ENCODE peak calls at places on chromosome 19, in ten cellular contexts. One of them, this sample, is unnamed.

GRCh38 chr19:1256646-1257474 is 8.5 kb downstream of the MIDN start:
- DNase-seq in left ventricle myocardium inferior: no peak
- DNase-seq in tibial artery: no peak
- DNase-seq in stomach: no peak
- DNase-seq in psoas muscle: no peak
- DNase-seq in breast epithelium: no peak
- DNase-seq in heart left ventricle: no peak
- DNase-seq in aorta: no peak
- DNase-seq in colonic mucosa: no peak
- DNase-seq in cardiac muscle cell: no peak
- DNase-seq in this sample: no peak

GRCh38 chr19:49071860-49072547 is 495 bp downstream of the KCNA7 start:
- DNase-seq in left ventricle myocardium inferior: no peak
- DNase-seq in tibial artery: no peak
- DNase-seq in stomach: no peak
- DNase-seq in psoas muscle: peak; percentile 37
- DNase-seq in breast epithelium: no peak
- DNase-seq in heart left ventricle: no peak
- DNase-seq in aorta: no peak
- DNase-seq in colonic mucosa: no peak
- DNase-seq in cardiac muscle cell: no peak
- DNase-seq in this sample: no peak

GRCh38 chr19:41324921-41325639 is 15.1 kb downstream of the CCDC97 start:
- DNase-seq in left ventricle myocardium inferior: peak; percentile 77
- DNase-seq in tibial artery: peak; percentile 60
- DNase-seq in stomach: no peak
- DNase-seq in psoas muscle: peak; percentile 74
- DNase-seq in breast epithelium: no peak
- DNase-seq in heart left ventricle: peak; percentile 88
- DNase-seq in aorta: peak; percentile 88
- DNase-seq in colonic mucosa: peak; percentile 50
- DNase-seq in cardiac muscle cell: peak; percentile 85
- DNase-seq in this sample: no peak

GRCh38 chr19:32363175-32363574 is 17.8 kb downstream of the ZNF507 start:
- DNase-seq in left ventricle myocardium inferior: no peak
- DNase-seq in tibial artery: no peak
- DNase-seq in stomach: no peak
- DNase-seq in psoas muscle: no peak
- DNase-seq in breast epithelium: no peak
- DNase-seq in heart left ventricle: no peak
- DNase-seq in aorta: no peak
- DNase-seq in colonic mucosa: no peak
- DNase-seq in cardiac muscle cell: peak; percentile 75
- DNase-seq in this sample: no peak

GRCh38 chr19:49830766-49831165 is 12.7 kb downstream of the MED25 start:
- DNase-seq in left ventricle myocardium inferior: no peak
- DNase-seq in tibial artery: no peak
- DNase-seq in stomach: no peak
- DNase-seq in psoas muscle: no peak
- DNase-seq in breast epithelium: no peak
- DNase-seq in heart left ventricle: no peak
- DNase-seq in aorta: no peak
- DNase-seq in colonic mucosa: no peak
- DNase-seq in cardiac muscle cell: no peak
- DNase-seq in this sample: no peak

GRCh38 chr19:8221161-8221560 is 12.0 kb downstream of the CERS4 start:
- DNase-seq in left ventricle myocardium inferior: no peak
- DNase-seq in tibial artery: no peak
- DNase-seq in stomach: peak; percentile 60
- DNase-seq in psoas muscle: no peak
- DNase-seq in breast epithelium: peak; percentile 96
- DNase-seq in heart left ventricle: no peak
- DNase-seq in aorta: no peak
- DNase-seq in colonic mucosa: no peak
- DNase-seq in cardiac muscle cell: no peak
- DNase-seq in this sample: no peak

GRCh38 chr19:40799558-40800338 is 757 bp downstream of the EGLN2 start:
- DNase-seq in left ventricle myocardium inferior: peak; percentile 70
- DNase-seq in tibial artery: no peak
- DNase-seq in stomach: peak; percentile 42
- DNase-seq in psoas muscle: peak; percentile 60
- DNase-seq in breast epithelium: no peak
- DNase-seq in heart left ventricle: peak; percentile 87
- DNase-seq in aorta: no peak
- DNase-seq in colonic mucosa: peak; percentile 58
- DNase-seq in cardiac muscle cell: peak; percentile 46
- DNase-seq in this sample: no peak

GRCh38 chr19:2607712-2608601 is 94.5 kb downstream of the GNG7 start:
- DNase-seq in left ventricle myocardium inferior: no peak
- DNase-seq in tibial artery: peak; percentile 11
- DNase-seq in stomach: no peak
- DNase-seq in psoas muscle: no peak
- DNase-seq in breast epithelium: no peak
- DNase-seq in heart left ventricle: no peak
- DNase-seq in aorta: no peak
- DNase-seq in colonic mucosa: no peak
- DNase-seq in cardiac muscle cell: no peak
- DNase-seq in this sample: peak; percentile 47

GRCh38 chr19:51546650-51547396 is 15.4 kb upstream of the SIGLEC6 start:
- DNase-seq in left ventricle myocardium inferior: no peak
- DNase-seq in tibial artery: no peak
- DNase-seq in stomach: no peak
- DNase-seq in psoas muscle: no peak
- DNase-seq in breast epithelium: no peak
- DNase-seq in heart left ventricle: no peak
- DNase-seq in aorta: no peak
- DNase-seq in colonic mucosa: no peak
- DNase-seq in cardiac muscle cell: peak; percentile 68
- DNase-seq in this sample: no peak

GRCh38 chr19:918481-919156 is 1.5 kb downstream of the KISS1R start:
- DNase-seq in left ventricle myocardium inferior: no peak
- DNase-seq in tibial artery: no peak
- DNase-seq in stomach: no peak
- DNase-seq in psoas muscle: no peak
- DNase-seq in breast epithelium: no peak
- DNase-seq in heart left ventricle: no peak
- DNase-seq in aorta: no peak
- DNase-seq in colonic mucosa: no peak
- DNase-seq in cardiac muscle cell: no peak
- DNase-seq in this sample: no peak

GRCh38 chr19:48443262-48443661 is 2.5 kb upstream of the GRWD1 start:
- DNase-seq in left ventricle myocardium inferior: no peak
- DNase-seq in tibial artery: no peak
- DNase-seq in stomach: peak; percentile 43
- DNase-seq in psoas muscle: no peak
- DNase-seq in breast epithelium: no peak
- DNase-seq in heart left ventricle: no peak
- DNase-seq in aorta: no peak
- DNase-seq in colonic mucosa: no peak
- DNase-seq in cardiac muscle cell: no peak
- DNase-seq in this sample: no peak

GRCh38 chr19:38321646-38322323 is 2.1 kb downstream of the KCNK6 start:
- DNase-seq in left ventricle myocardium inferior: peak; percentile 80
- DNase-seq in tibial artery: no peak
- DNase-seq in stomach: no peak
- DNase-seq in psoas muscle: no peak
- DNase-seq in breast epithelium: no peak
- DNase-seq in heart left ventricle: peak; percentile 78
- DNase-seq in aorta: peak; percentile 72
- DNase-seq in colonic mucosa: no peak
- DNase-seq in cardiac muscle cell: peak; percentile 96
- DNase-seq in this sample: no peak

GRCh38 chr19:3977242-3978143 is 6.6 kb upstream of the DAPK3 start:
- DNase-seq in left ventricle myocardium inferior: no peak
- DNase-seq in tibial artery: no peak
- DNase-seq in stomach: no peak
- DNase-seq in psoas muscle: peak; percentile 25
- DNase-seq in breast epithelium: no peak
- DNase-seq in heart left ventricle: peak; percentile 22
- DNase-seq in aorta: no peak
- DNase-seq in colonic mucosa: no peak
- DNase-seq in cardiac muscle cell: no peak
- DNase-seq in this sample: no peak

GRCh38 chr19:28737021-28737525 is 475.9 kb downstream of the UQCRFS1 start:
- DNase-seq in left ventricle myocardium inferior: no peak
- DNase-seq in tibial artery: no peak
- DNase-seq in stomach: no peak
- DNase-seq in psoas muscle: no peak
- DNase-seq in breast epithelium: no peak
- DNase-seq in heart left ventricle: no peak
- DNase-seq in aorta: no peak
- DNase-seq in colonic mucosa: no peak
- DNase-seq in cardiac muscle cell: peak; percentile 71
- DNase-seq in this sample: no peak

GRCh38 chr19:36821758-36822157 is 16.4 kb downstream of the ZNF790 start:
- DNase-seq in left ventricle myocardium inferior: no peak
- DNase-seq in tibial artery: no peak
- DNase-seq in stomach: no peak
- DNase-seq in psoas muscle: no peak
- DNase-seq in breast epithelium: no peak
- DNase-seq in heart left ventricle: no peak
- DNase-seq in aorta: no peak
- DNase-seq in colonic mucosa: no peak
- DNase-seq in cardiac muscle cell: no peak
- DNase-seq in this sample: no peak

DNA sequence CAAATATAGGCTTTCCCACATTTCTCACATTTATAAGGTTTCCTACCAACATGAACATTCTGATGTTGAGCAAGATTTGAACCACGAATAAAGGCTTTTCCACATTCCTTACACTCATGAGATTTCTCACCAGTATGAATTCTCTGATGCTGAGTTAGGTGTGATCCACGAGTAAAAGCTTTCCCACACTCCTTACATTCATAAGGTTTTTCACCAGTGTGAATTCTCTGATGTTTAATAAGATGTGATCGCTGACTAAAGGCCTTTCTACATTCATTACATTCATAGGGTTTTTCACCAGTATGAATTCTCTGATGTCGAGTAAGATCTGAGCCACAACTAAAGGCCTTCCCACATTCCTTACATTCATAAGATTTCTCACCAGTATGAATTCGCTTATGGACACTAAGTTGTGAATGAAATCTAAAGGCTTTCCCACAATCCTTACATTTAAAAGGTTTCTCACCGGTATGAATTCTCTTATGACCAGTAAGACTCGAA is 19.0 kb downstream of the ZNF790 start:
- DNase-seq in left ventricle myocardium inferior: no peak
- DNase-seq in tibial artery: no peak
- DNase-seq in stomach: no peak
- DNase-seq in psoas muscle: no peak
- DNase-seq in breast epithelium: no peak
- DNase-seq in heart left ventricle: no peak
- DNase-seq in aorta: no peak
- DNase-seq in colonic mucosa: no peak
- DNase-seq in cardiac muscle cell: no peak
- DNase-seq in this sample: no peak
- H3K9me3 ChIP-seq in left ventricle myocardium inferior: peaks cover 100% of the 10 kb centered on the region
- H3K9me3 ChIP-seq in tibial artery: peaks cover 45% of the 10 kb centered on the region
- H3K9me3 ChIP-seq in stomach: peaks cover 100% of the 10 kb centered on the region
- H3K9me3 ChIP-seq in psoas muscle: peaks cover 98% of the 10 kb centered on the region
- H3K9me3 ChIP-seq in breast epithelium: peaks cover 99% of the 10 kb centered on the region
- H3K9me3 ChIP-seq in heart left ventricle: peaks cover 100% of the 10 kb centered on the region
- H3K9me3 ChIP-seq in aorta: peaks cover 31% of the 10 kb centered on the region
- H3K9me3 ChIP-seq in colonic mucosa: peaks cover 23% of the 10 kb centered on the region
- H3K9me3 ChIP-seq in cardiac muscle cell: peaks cover 13% of the 10 kb centered on the region
- H3K9me3 ChIP-seq in this sample: peaks cover 50% of the 10 kb centered on the region

DNA sequence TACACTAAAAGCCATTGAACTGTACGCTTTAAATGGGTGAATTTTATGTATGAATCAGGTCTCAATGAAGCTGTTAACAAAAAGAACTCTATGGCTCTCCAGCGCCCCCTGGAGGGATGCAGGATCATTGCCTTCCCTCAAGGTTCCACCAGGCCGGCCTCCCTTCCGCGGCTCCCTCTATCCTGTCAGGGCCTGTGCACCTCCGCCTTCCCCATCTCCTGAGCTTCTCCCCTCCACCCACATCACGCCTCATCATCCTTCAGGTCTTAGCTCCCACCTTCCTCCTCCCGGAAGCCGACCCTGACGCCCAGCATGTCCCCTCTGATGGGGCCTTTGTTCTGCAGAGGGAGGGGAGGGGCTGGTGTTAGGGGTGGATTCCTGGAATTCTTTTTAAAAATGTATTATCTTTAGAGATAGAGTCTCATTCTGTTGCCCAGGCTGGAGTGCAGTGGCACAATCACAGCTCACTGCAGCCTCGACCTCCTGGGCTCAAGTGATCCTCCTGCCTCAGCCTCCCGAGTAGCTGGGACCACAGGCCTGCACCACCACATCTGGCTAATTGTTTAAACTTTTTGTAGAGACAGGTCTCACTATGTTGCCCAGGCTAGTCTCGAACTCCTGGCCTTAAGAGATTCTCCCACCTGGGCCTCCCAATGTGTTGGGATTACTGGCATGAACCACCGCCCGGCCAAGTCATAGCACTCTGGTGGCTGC is 27.7 kb downstream of the MEIS3 start:
- DNase-seq in left ventricle myocardium inferior: peak; percentile 71
- DNase-seq in tibial artery: peak; percentile 66
- DNase-seq in stomach: peak; percentile 82
- DNase-seq in psoas muscle: peak; percentile 73
- DNase-seq in breast epithelium: peak; percentile 79
- DNase-seq in heart left ventricle: peak; percentile 73
- DNase-seq in aorta: peak; percentile 87
- DNase-seq in colonic mucosa: peak; percentile 76
- DNase-seq in cardiac muscle cell: peak; percentile 79
- DNase-seq in this sample: peak; percentile 64
- H3K9me3 ChIP-seq in left ventricle myocardium inferior: no peaks in the 10 kb centered on the region
- H3K9me3 ChIP-seq in tibial artery: no peaks in the 10 kb centered on the region
- H3K9me3 ChIP-seq in stomach: no peaks in the 10 kb centered on the region
- H3K9me3 ChIP-seq in psoas muscle: no peaks in the 10 kb centered on the region
- H3K9me3 ChIP-seq in breast epithelium: no peaks in the 10 kb centered on the region
- H3K9me3 ChIP-seq in heart left ventricle: no peaks in the 10 kb centered on the region
- H3K9me3 ChIP-seq in aorta: no peaks in the 10 kb centered on the region
- H3K9me3 ChIP-seq in colonic mucosa: no peaks in the 10 kb centered on the region
- H3K9me3 ChIP-seq in cardiac muscle cell: no peaks in the 10 kb centered on the region
- H3K9me3 ChIP-seq in this sample: no peaks in the 10 kb centered on the region

GRCh38 chr19:58153386-58153785 is 2.8 kb upstream of the ZNF329 start:
- DNase-seq in left ventricle myocardium inferior: no peak
- DNase-seq in tibial artery: no peak
- DNase-seq in stomach: no peak
- DNase-seq in psoas muscle: no peak
- DNase-seq in breast epithelium: no peak
- DNase-seq in heart left ventricle: no peak
- DNase-seq in aorta: no peak
- DNase-seq in colonic mucosa: no peak
- DNase-seq in cardiac muscle cell: no peak
- DNase-seq in this sample: no peak
- H3K9me3 ChIP-seq in left ventricle myocardium inferior: peaks cover 13% of the 10 kb centered on the region
- H3K9me3 ChIP-seq in tibial artery: no peaks in the 10 kb centered on the region
- H3K9me3 ChIP-seq in stomach: peaks cover 36% of the 10 kb centered on the region
- H3K9me3 ChIP-seq in psoas muscle: peaks cover 33% of the 10 kb centered on the region
- H3K9me3 ChIP-seq in breast epithelium: peaks cover 23% of the 10 kb centered on the region
- H3K9me3 ChIP-seq in heart left ventricle: peaks cover 14% of the 10 kb centered on the region
- H3K9me3 ChIP-seq in aorta: no peaks in the 10 kb centered on the region
- H3K9me3 ChIP-seq in colonic mucosa: peaks cover 4% of the 10 kb centered on the region
- H3K9me3 ChIP-seq in cardiac muscle cell: no peaks in the 10 kb centered on the region
- H3K9me3 ChIP-seq in this sample: peaks cover 5% of the 10 kb centered on the region

DNA sequence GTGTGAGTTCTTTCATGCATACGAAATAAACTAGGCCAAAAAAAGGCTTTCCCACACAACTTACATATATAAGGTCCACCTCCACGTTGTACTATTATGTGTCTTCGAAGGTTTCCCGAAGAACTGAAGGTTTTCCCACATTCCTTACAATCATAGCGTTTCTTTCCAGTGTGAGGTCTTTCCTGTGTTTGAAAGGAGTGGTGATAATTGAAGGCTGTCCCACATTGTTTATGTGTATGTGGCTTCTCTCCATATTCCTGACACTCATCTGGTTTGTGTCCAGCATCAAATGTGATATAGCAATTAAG is 14.6 kb downstream of the ZNF442 start:
- DNase-seq in left ventricle myocardium inferior: no peak
- DNase-seq in tibial artery: no peak
- DNase-seq in stomach: no peak
- DNase-seq in psoas muscle: no peak
- DNase-seq in breast epithelium: no peak
- DNase-seq in heart left ventricle: no peak
- DNase-seq in aorta: no peak
- DNase-seq in colonic mucosa: no peak
- DNase-seq in cardiac muscle cell: no peak
- DNase-seq in this sample: no peak
- H3K9me3 ChIP-seq in left ventricle myocardium inferior: peaks cover 99% of the 10 kb centered on the region
- H3K9me3 ChIP-seq in tibial artery: peaks cover 8% of the 10 kb centered on the region
- H3K9me3 ChIP-seq in stomach: peaks cover 94% of the 10 kb centered on the region
- H3K9me3 ChIP-seq in psoas muscle: peaks cover 64% of the 10 kb centered on the region
- H3K9me3 ChIP-seq in breast epithelium: peaks cover 49% of the 10 kb centered on the region
- H3K9me3 ChIP-seq in heart left ventricle: peaks cover 98% of the 10 kb centered on the region
- H3K9me3 ChIP-seq in aorta: peaks cover 17% of the 10 kb centered on the region
- H3K9me3 ChIP-seq in colonic mucosa: no peaks in the 10 kb centered on the region
- H3K9me3 ChIP-seq in cardiac muscle cell: no peaks in the 10 kb centered on the region
- H3K9me3 ChIP-seq in this sample: peaks cover 12% of the 10 kb centered on the region